ENCODE peak calls at places on chromosomes 6 and 20, in seven cellular contexts. Q is progenitor cell of endocrine pancreas, Y is IMR-90, U is M059J, D is A549, S is GM20000, V is NCI-H2171. B is an unnamed sample.

GRCh38 chr6:16498237-16498636 is 259.9 kb downstream of the GMPR start:
- DNase-seq in Q (no peak), Y (no peak), U (peak), D (no peak), S (no peak), V (no peak), B (no peak)

GRCh38 chr6:45923831-45924391 is 91.7 kb downstream of the CLIC5 start:
- DNase-seq in Q (no peak), Y (peak), U (peak), D (no peak), S (peak), V (no peak), B (no peak)

GRCh38 chr6:159102373-159103160 is 57.8 kb upstream of the TAGAP start:
- DNase-seq in Q (no peak), Y (no peak), U (no peak), D (no peak), S (no peak), V (no peak), B (no peak)

GRCh38 chr20:59962155-59962554 is 3.9 kb downstream of the CDH26 start:
- DNase-seq in Q (no peak), Y (no peak), U (no peak), D (no peak), S (no peak), V (no peak), B (no peak)

GRCh38 chr6:84728602-84729001 is 35.8 kb downstream of the TBX18 start:
- DNase-seq in Q (no peak), Y (peak), U (peak), D (peak), S (no peak), V (no peak), B (no peak)

GRCh38 chr20:45911486-45912343 is at the start of gene PLTP:
- DNase-seq in Q (peak), Y (peak), U (peak), D (no peak), S (peak), V (peak), B (peak)

GRCh38 chr6:148203970-148204369 is 138.7 kb upstream of the SASH1 start:
- DNase-seq in Q (no peak), Y (peak), U (peak), D (no peak), S (peak), V (peak), B (no peak)

GRCh38 chr6:81003156-81003555 is 749.3 kb downstream of the TENT5A start:
- DNase-seq in Q (no peak), Y (no peak), U (peak), D (no peak), S (no peak), V (no peak), B (peak)

GRCh38 chr20:25669826-25670422 is 26.7 kb downstream of the ZNF337 start:
- DNase-seq in Q (no peak), Y (peak), U (peak), D (no peak), S (no peak), V (no peak), B (peak)

GRCh38 chr6:48471326-48471725 is 360.3 kb upstream of the PTCHD4 start:
- DNase-seq in Q (no peak), Y (no peak), U (no peak), D (no peak), S (no peak), V (no peak), B (no peak)

GRCh38 chr6:15247750-15248450 is 2.0 kb downstream of the JARID2 start:
- DNase-seq in Q (peak), Y (peak), U (peak), D (peak), S (peak), V (peak), B (peak)

GRCh38 chr6:166156942-166157341 is 10.7 kb downstream of the TBXT start:
- DNase-seq in Q (no peak), Y (peak), U (peak), D (peak), S (no peak), V (no peak), B (peak)

GRCh38 chr20:32506721-32507120 is 78.4 kb downstream of the NOL4L start:
- DNase-seq in Q (no peak), Y (no peak), U (no peak), D (no peak), S (no peak), V (no peak), B (no peak)

GRCh38 chr6:56246941-56247653 is at the start of gene COL21A1:
- DNase-seq in Q (peak), Y (no peak), U (peak), D (peak), S (no peak), V (no peak), B (peak)

GRCh38 chr20:2006452-2007381 is 12.9 kb upstream of the PDYN start:
- DNase-seq in Q (no peak), Y (peak), U (peak), D (no peak), S (peak), V (peak), B (peak)

GRCh38 chr6:79034865-79035264 is 43.2 kb downstream of the PHIP start:
- DNase-seq in Q (no peak), Y (peak), U (no peak), D (no peak), S (no peak), V (no peak), B (no peak)

GRCh38 chr20:47318027-47318595 is 38.4 kb downstream of the ZMYND8 start:
- DNase-seq in Q (no peak), Y (peak), U (peak), D (no peak), S (peak), V (no peak), B (peak)

GRCh38 chr6:44563397-44563796 is 175.9 kb downstream of the CDC5L start:
- DNase-seq in Q (no peak), Y (peak), U (no peak), D (no peak), S (no peak), V (no peak), B (no peak)

GRCh38 chr20:21240394-21240793 is 62.7 kb upstream of the XRN2 start:
- DNase-seq in Q (no peak), Y (no peak), U (no peak), D (no peak), S (no peak), V (no peak), B (no peak)

GRCh38 chr6:53639520-53639919 is 26.0 kb downstream of the KLHL31 start:
- DNase-seq in Q (no peak), Y (no peak), U (no peak), D (no peak), S (no peak), V (no peak), B (no peak)

GRCh38 chr20:43305749-43306148 is 116.0 kb upstream of the PTPRT start:
- DNase-seq in Q (no peak), Y (no peak), U (no peak), D (no peak), S (no peak), V (no peak), B (no peak)

GRCh38 chr20:38730167-38730988 is 6.1 kb downstream of the SLC32A1 start:
- DNase-seq in Q (no peak), Y (no peak), U (no peak), D (no peak), S (peak), V (no peak), B (no peak)

GRCh38 chr20:59559024-59559817 is 45.1 kb upstream of the PHACTR3 start:
- DNase-seq in Q (no peak), Y (no peak), U (no peak), D (no peak), S (no peak), V (no peak), B (no peak)

GRCh38 chr6:136341967-136342366 is 52.3 kb upstream of the BCLAF1 start:
- DNase-seq in Q (no peak), Y (no peak), U (peak), D (no peak), S (no peak), V (no peak), B (no peak)

GRCh38 chr6:48449002-48449401 is 338.0 kb upstream of the PTCHD4 start:
- DNase-seq in Q (no peak), Y (peak), U (no peak), D (no peak), S (no peak), V (no peak), B (peak)

GRCh38 chr6:35602133-35602946 is 86.4 kb downstream of the FKBP5 start:
- DNase-seq in Q (no peak), Y (peak), U (peak), D (no peak), S (no peak), V (no peak), B (peak)

GRCh38 chr20:40265872-40266533 is 423.0 kb downstream of the MAFB start:
- DNase-seq in Q (no peak), Y (no peak), U (peak), D (no peak), S (no peak), V (no peak), B (peak)

GRCh38 chr6:80338201-80338836 is 231.8 kb downstream of the BCKDHB start:
- DNase-seq in Q (peak), Y (peak), U (peak), D (peak), S (peak), V (no peak), B (peak)

GRCh38 chr6:9744119-9744518 is 670.8 kb downstream of the TFAP2A start:
- DNase-seq in Q (no peak), Y (no peak), U (no peak), D (no peak), S (no peak), V (no peak), B (no peak)

GRCh38 chr6:43639984-43640800 is 4.6 kb downstream of the MAD2L1BP start:
- DNase-seq in Q (no peak), Y (no peak), U (no peak), D (no peak), S (no peak), V (no peak), B (no peak)

GRCh38 chr6:106476326-106477105 is 116.0 kb downstream of the CRYBG1 start:
- DNase-seq in Q (no peak), Y (peak), U (peak), D (no peak), S (no peak), V (no peak), B (peak)

GRCh38 chr6:23114812-23115504 is 545.6 kb downstream of the HDGFL1 start:
- DNase-seq in Q (no peak), Y (no peak), U (no peak), D (no peak), S (no peak), V (no peak), B (no peak)

GRCh38 chr20:58458342-58459057 is 56.7 kb downstream of the APCDD1L start:
- DNase-seq in Q (no peak), Y (peak), U (peak), D (no peak), S (peak), V (no peak), B (no peak)

GRCh38 chr6:51568771-51569170 is 518.6 kb downstream of the PKHD1 start:
- DNase-seq in Q (no peak), Y (no peak), U (peak), D (no peak), S (no peak), V (no peak), B (no peak)